ENCODE peak calls at places on chromosome 11, in eight cellular contexts. H, U, P, X, J, R, L and E are unnamed samples.

GRCh38 chr11:12189543-12190235 is 79.3 kb downstream of the MICAL2 start:
- DNase-seq in H (no peak), U (peak), P (no peak), X (no peak), J (no peak), R (no peak), L (no peak), E (no peak)

GRCh38 chr11:40321537-40321936 is 1137.9 kb downstream of the LRRC4C start:
- DNase-seq in H (no peak), U (no peak), P (no peak), X (no peak), J (no peak), R (no peak), L (no peak), E (no peak)

GRCh38 chr11:122871302-122871701 is 11.3 kb upstream of the JHY start:
- DNase-seq in H (peak), U (no peak), P (no peak), X (no peak), J (no peak), R (no peak), L (no peak), E (no peak)

GRCh38 chr11:36195496-36196346 is 93.5 kb downstream of the COMMD9 start:
- DNase-seq in H (peak), U (no peak), P (peak), X (peak), J (no peak), R (peak), L (no peak), E (peak)

GRCh38 chr11:78310500-78310909 is 107.1 kb downstream of the GAB2 start:
- DNase-seq in H (no peak), U (peak), P (peak), X (peak), J (peak), R (no peak), L (no peak), E (peak)

GRCh38 chr11:37322333-37323194 is 724.5 kb upstream of the RAG2 start:
- DNase-seq in H (no peak), U (no peak), P (no peak), X (no peak), J (no peak), R (no peak), L (no peak), E (no peak)

GRCh38 chr11:112844530-112844929 is 116.7 kb upstream of the NCAM1 start:
- DNase-seq in H (no peak), U (no peak), P (peak), X (no peak), J (no peak), R (no peak), L (no peak), E (no peak)

GRCh38 chr11:123286761-123287160 is 91.7 kb upstream of the CLMP start:
- DNase-seq in H (no peak), U (no peak), P (peak), X (peak), J (no peak), R (no peak), L (no peak), E (peak)

GRCh38 chr11:78229106-78229505 is 40.4 kb downstream of the USP35 start:
- DNase-seq in H (no peak), U (no peak), P (no peak), X (no peak), J (no peak), R (no peak), L (no peak), E (no peak)

GRCh38 chr11:131137046-131137445 is 220.8 kb upstream of the SNX19 start:
- DNase-seq in H (no peak), U (no peak), P (peak), X (peak), J (no peak), R (no peak), L (no peak), E (no peak)

DNA sequence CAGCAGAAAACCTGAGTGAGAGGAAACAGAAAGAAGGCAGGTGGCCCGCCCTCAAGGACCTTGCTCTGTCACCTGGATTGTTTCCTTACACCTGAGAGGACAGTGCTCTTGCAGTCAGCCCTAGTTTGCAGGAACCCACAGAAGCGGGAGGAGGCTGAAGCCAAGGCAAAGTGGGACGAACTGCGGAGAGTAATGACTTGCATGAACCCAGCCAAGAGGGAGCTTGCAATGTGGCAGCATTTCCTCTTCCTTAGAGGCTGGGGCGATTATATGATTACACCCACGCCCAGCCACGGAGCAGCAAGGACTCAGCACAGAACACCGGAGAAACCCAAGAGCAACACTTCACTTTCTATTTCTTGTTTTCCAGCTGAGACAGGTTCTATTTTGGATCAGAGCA is 102.6 kb downstream of the SPON1 start:
- DNase-seq in H (no peak), U (no peak), P (no peak), X (no peak), J (no peak), R (no peak), L (no peak), E (no peak)
- TF ChIP-seq CTCF in H (no peak), U (no peak), P (no peak), X (no peak), J (no peak), R (no peak), L (no peak), E (no peak)

DNA sequence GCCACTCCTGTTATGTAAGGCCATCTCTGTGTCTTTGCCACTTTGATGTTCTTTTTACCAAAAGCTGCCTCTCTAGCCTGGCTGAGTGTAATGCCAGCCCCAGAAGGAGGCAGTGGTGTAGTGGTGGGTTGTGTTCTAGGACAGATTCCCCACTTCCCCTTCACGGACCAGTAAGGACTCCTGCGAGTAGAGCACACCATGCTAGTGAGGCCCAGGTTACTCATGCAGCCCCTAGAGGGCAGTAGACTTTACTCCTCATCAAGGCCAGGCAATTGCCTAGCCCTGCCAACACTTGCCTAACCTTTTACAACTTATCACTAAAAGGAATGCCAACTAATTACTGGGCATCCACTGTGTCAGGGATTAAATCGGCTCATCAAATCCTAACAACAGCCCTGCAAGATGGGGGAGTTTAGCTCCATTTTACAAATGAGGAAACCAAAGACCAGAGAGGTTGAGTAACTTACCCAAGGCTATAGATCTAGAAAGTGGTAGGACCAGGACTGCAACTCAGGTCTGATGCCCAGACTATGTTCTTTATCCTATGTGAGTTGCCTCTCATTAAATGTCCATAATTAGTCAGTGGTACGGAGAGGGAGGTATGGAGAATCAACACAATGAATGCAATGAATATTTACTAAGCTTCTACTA is 75.3 kb downstream of the APIP start:
- DNase-seq in H (peak), U (no peak), P (peak), X (peak), J (peak), R (no peak), L (no peak), E (no peak)
- TF ChIP-seq CTCF in H (peak), U (no peak), P (peak), X (peak), J (peak), R (peak), L (peak), E (peak)

DNA sequence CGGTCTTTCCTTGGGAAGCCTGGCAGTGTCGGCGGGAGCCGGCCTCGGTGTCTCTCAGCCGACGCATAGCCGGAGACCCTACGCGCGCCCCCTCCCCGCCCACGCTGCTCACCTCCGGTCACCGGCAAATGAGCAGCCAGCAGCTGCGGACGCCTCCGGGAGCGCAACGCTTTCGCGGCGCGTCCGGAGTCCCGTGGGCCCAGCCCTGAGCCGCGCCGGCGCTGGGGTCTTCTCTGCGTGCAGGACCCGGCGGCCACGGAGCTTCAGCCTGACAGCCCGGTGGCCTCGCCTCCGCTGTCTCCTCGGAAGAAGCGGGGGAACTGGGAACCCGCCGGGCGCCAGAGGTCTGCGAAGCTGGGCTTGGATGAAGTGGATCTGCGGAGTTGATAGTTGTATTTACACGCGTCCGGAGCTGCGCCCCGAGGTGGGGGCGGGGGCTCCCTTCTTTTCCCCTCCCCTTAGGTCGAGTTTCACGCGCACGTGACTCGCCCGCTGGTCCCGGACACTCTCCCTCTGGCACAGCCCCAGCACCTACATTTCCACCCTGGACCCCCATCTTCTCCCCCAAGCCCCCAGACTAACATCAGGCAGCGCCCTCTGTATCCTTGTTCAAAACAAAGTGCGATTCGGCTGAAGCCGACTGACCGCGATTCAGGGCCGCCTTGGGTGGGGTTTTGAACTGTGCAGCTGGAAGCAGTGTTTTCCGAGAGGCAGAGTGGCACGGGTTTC is at the start of gene SLC43A1:
- DNase-seq in H (peak), U (peak), P (peak), X (peak), J (peak), R (no peak), L (peak), E (peak)
- TF ChIP-seq CTCF in H (no peak), U (no peak), P (peak), X (no peak), J (no peak), R (no peak), L (no peak), E (no peak)

GRCh38 chr11:119303227-119303718 is 13.7 kb downstream of the MCAM start:
- DNase-seq in H (no peak), U (no peak), P (no peak), X (no peak), J (no peak), R (no peak), L (no peak), E (no peak)
- TF ChIP-seq CTCF in H (no peak), U (no peak), P (no peak), X (no peak), J (no peak), R (no peak), L (no peak), E (no peak)

GRCh38 chr11:118659956-118660645 is 19.3 kb downstream of the TREH start:
- DNase-seq in H (no peak), U (peak), P (no peak), X (no peak), J (no peak), R (no peak), L (no peak), E (no peak)

GRCh38 chr11:118659314-118659939 is 20.0 kb downstream of the TREH start:
- DNase-seq in H (peak), U (peak), P (peak), X (peak), J (peak), R (no peak), L (peak), E (peak)

GRCh38 chr11:118657709-118658108 is 21.7 kb downstream of the TREH start:
- DNase-seq in H (no peak), U (peak), P (no peak), X (no peak), J (no peak), R (no peak), L (no peak), E (no peak)

GRCh38 chr11:118657238-118657637 is 22.2 kb downstream of the TREH start:
- DNase-seq in H (peak), U (no peak), P (no peak), X (no peak), J (no peak), R (no peak), L (no peak), E (no peak)

DNA sequence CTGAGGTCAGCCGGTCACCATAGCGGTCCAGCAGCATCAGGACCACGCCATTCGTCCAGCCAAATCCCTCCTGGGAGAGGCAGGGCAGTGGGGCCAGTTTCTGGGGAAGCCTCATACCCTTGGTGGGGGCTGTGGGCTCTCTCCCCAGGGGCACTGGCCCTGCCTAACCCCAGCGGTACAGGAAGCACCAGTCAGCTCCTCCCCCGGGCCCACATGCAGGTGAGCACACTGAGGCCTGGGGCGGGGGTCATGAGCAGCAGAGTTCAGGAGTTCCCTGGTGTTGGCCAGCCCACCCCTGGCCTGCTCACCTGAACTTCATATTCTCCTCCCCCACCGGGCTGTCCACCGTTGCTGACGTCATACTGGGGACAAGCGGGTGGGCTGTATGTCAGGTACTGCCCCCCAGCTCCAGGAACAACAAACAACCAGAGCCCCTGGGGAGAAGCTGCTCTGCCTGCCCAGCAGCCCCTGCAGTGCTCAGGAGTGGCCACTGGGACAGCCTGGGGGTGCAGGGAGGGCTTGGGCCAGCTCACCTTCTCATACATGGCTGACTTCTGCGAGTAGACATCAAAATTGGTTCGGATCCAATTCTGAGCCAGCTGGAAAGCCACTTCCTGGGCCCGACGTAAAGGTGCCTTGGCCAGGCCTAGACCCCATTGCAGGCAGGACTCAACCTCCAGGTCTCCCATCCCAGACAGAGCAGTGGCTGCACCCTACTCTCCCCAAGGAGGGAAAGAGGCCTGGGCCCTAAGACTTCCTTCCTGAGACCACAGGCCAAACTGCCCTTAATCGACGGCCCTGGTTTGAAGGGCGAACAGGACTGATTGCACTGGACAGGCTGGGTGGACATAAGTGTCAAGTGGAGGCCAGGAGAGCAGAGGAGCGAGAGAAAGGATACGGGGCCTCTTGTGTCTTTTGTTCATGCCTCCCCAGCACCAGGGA is 20.8 kb downstream of the TREH start:
- DNase-seq in H (no peak), U (peak), P (no peak), X (no peak), J (no peak), R (no peak), L (peak), E (no peak)
- TF ChIP-seq CTCF in H (peak), U (peak), P (peak), X (peak), J (no peak), R (peak), L (no peak), E (no peak)

GRCh38 chr11:25733777-25734176 is 598.2 kb upstream of the ANO3 start:
- DNase-seq in H (no peak), U (no peak), P (no peak), X (peak), J (no peak), R (no peak), L (no peak), E (peak)

GRCh38 chr11:25737071-25737675 is 594.8 kb upstream of the ANO3 start:
- DNase-seq in H (no peak), U (no peak), P (no peak), X (no peak), J (no peak), R (no peak), L (no peak), E (no peak)

GRCh38 chr11:25734592-25735211 is 597.2 kb upstream of the ANO3 start:
- DNase-seq in H (peak), U (no peak), P (no peak), X (peak), J (no peak), R (no peak), L (peak), E (peak)
- TF ChIP-seq CTCF in H (peak), U (no peak), P (peak), X (peak), J (peak), R (no peak), L (peak), E (peak)

GRCh38 chr11:2172676-2173075 is 1.1 kb upstream of the TH start:
- DNase-seq in H (no peak), U (no peak), P (no peak), X (no peak), J (no peak), R (no peak), L (no peak), E (no peak)

GRCh38 chr11:2173761-2174160 is 2.1 kb upstream of the TH start:
- DNase-seq in H (no peak), U (no peak), P (no peak), X (no peak), J (no peak), R (no peak), L (no peak), E (no peak)

GRCh38 chr11:2171531-2171930 is at the start of gene TH:
- DNase-seq in H (no peak), U (no peak), P (no peak), X (no peak), J (no peak), R (no peak), L (no peak), E (no peak)

GRCh38 chr11:2174361-2174760 is 2.7 kb upstream of the TH start:
- DNase-seq in H (no peak), U (no peak), P (no peak), X (no peak), J (no peak), R (no peak), L (no peak), E (no peak)

DNA sequence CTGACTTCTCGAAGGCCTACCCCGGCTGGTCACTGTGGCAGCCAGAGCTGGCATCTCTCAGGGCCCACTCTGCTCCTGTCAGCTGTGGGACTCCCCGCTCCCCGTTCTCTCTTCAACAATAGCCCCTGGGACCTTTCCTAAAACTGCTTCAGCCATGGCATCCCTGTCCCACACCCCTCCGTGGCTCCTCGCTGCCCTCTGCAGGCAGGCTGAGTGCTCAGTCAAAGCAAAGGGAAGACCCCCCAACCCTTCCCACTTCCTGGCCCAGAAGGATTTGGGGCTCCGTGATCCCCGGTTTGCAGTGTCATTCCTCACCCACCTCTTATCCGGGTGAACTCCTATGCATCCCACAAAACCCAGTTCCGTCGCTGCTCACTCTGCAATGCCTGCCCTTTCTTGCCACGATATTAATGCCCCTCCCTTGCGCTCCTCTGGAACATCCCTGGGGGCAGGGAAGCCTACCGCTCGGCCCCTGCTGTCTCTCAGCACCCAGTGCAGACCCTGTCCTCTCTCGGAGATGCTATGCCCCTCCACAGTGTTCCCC is 1.6 kb upstream of the TH start:
- DNase-seq in H (no peak), U (no peak), P (no peak), X (no peak), J (no peak), R (no peak), L (peak), E (no peak)
- TF ChIP-seq CTCF in H (no peak), U (no peak), P (peak), X (peak), J (peak), R (peak), L (peak), E (peak)

DNA sequence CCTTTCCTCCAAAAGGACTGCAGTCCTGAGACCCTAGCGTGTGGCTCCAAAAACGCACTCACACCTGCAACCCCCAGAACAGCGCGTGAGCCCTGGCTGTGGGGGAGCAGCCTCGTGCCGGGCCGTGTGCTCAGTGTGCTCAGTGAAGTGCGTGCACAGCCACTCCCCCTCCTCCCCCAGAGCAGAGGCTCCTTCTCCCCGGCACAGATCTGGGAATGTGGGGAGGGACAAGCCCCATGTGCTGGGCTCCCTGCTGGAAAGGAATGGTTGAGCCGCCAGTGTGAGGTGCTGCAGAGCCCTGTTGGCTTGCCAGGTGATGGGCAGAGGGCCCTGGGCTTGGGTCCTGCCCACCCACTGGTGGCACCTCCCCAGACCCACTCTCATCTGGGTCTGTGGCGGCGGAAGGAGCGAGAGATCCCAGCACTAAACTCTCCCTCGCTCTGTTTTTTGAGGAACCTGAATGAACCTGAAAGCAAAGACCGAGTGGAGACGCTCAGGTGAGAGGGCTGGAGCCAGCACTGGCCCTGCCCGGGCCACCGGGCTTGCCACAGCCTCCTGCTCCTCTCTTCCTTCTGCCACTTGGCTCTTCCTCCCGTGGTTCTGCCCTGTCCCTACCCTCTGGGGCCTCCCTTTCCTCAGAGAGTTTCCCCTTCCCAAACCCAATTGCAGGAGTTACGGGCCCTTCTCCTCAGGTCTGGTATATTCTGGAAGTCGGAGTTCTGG is 9.0 kb downstream of the RCOR2 start:
- DNase-seq in H (no peak), U (no peak), P (no peak), X (no peak), J (no peak), R (no peak), L (no peak), E (no peak)
- TF ChIP-seq CTCF in H (no peak), U (no peak), P (no peak), X (no peak), J (no peak), R (no peak), L (no peak), E (no peak)